ENCODE peak calls at places on chromosomes 16 and 17, in nine cellular contexts. I, V, P, X, K, G, T, F and A are unnamed samples.

GRCh38 chr16:1990336-1991134 is 765 bp downstream of the SYNGR3 start:
- DNase-seq in I (no peak), P (no peak), X (peak; percentile 46), T (no peak), V (peak; percentile 50), F (no peak), G (no peak), K (peak; percentile 52), A (no peak)

GRCh38 chr17:8162232-8162996 is at the start of gene VAMP2:
- DNase-seq in X (peak; percentile 91), F (peak; percentile 70), G (no peak), P (peak; percentile 18), T (no peak), I (peak; percentile 71), K (peak; percentile 69), V (peak; percentile 82), A (no peak)

GRCh38 chr17:47279062-47279801 is 25.6 kb downstream of the ITGB3 start:
- DNase-seq in P (peak; percentile 52), I (peak; percentile 83), V (no peak), X (no peak), F (peak; percentile 80), T (peak; percentile 88), G (peak; percentile 80), K (peak; percentile 67), A (peak; percentile 98)

GRCh38 chr17:39595928-39596327 is 11.8 kb downstream of the NEUROD2 start:
- DNase-seq in P (no peak), I (no peak), X (no peak), V (no peak), G (no peak), F (no peak), K (no peak), T (no peak), A (no peak)

GRCh38 chr17:13597723-13598347 is 3.9 kb downstream of the HS3ST3A1 start:
- DNase-seq in X (peak; percentile 65), V (peak; percentile 31), P (no peak), G (no peak), I (peak; percentile 46), F (peak; percentile 43), T (peak; percentile 42), K (peak; percentile 22), A (no peak)

GRCh38 chr17:40526668-40527067 is 25.2 kb upstream of the TNS4 start:
- DNase-seq in P (no peak), I (no peak), V (no peak), F (no peak), K (no peak), G (no peak), T (no peak), X (no peak), A (no peak)

GRCh38 chr17:79657861-79658810 is 47.3 kb upstream of the RBFOX3 start:
- DNase-seq in T (no peak), F (no peak), X (no peak), K (no peak), G (no peak), P (no peak), V (no peak), I (no peak), A (no peak)

GRCh38 chr17:33560165-33560564 is 267.1 kb upstream of the ASIC2 start:
- DNase-seq in I (peak; percentile 32), T (no peak), G (no peak), X (no peak), V (no peak), K (no peak), F (no peak), P (no peak), A (no peak)

GRCh38 chr17:81980752-81981239 is 3.4 kb downstream of the ASPSCR1 start:
- DNase-seq in V (no peak), P (no peak), K (peak; percentile 57), I (no peak), X (peak; percentile 45), G (no peak), F (no peak), T (no peak), A (no peak)

GRCh38 chr17:44905006-44906000 is 6.1 kb upstream of the EFTUD2 start:
- DNase-seq in V (no peak), X (no peak), T (no peak), I (peak; percentile 39), K (no peak), F (no peak), G (no peak), P (no peak), A (no peak)

GRCh38 chr17:77802333-77802615 is 156.2 kb upstream of the TNRC6C start:
- DNase-seq in V (no peak), P (no peak), F (no peak), X (no peak), G (no peak), I (no peak), T (no peak), K (no peak), A (no peak)

GRCh38 chr16:73036074-73036826 is 11.7 kb downstream of the ZFHX3 start:
- DNase-seq in F (no peak), V (no peak), X (no peak), P (no peak), K (no peak), T (no peak), I (no peak), G (no peak), A (no peak)

GRCh38 chr16:23784811-23785447 is 30.1 kb downstream of the CHP2 start:
- DNase-seq in V (no peak), K (no peak), F (no peak), I (no peak), G (no peak), X (no peak), T (no peak), P (no peak), A (no peak)

GRCh38 chr17:75535119-75535537 is 9.6 kb downstream of the LLGL2 start:
- DNase-seq in P (no peak), X (peak; percentile 94), V (peak; percentile 81), G (no peak), T (no peak), F (no peak), I (no peak), K (no peak), A (no peak)

GRCh38 chr17:56891751-56892150 is 22.1 kb downstream of the TRIM25 start:
- DNase-seq in T (no peak), K (no peak), I (peak; percentile 51), V (peak; percentile 46), F (no peak), P (no peak), X (peak; percentile 31), G (no peak), A (no peak)

GRCh38 chr17:4407851-4408250 is 25.9 kb upstream of the SPNS3 start:
- DNase-seq in K (no peak), F (no peak), P (no peak), T (no peak), I (no peak), V (no peak), G (no peak), X (no peak), A (no peak)

GRCh38 chr16:86924537-86924936 is 346.2 kb downstream of the FOXL1 start:
- DNase-seq in X (no peak), V (no peak), P (no peak), G (peak; percentile 61), I (peak; percentile 42), T (peak; percentile 7), F (peak; percentile 96), K (no peak), A (peak; percentile 89)